ENCODE peak calls at places on chromosomes 4 and X, in seven cellular contexts. F is HCT116, L is H1, I is GM12878, K is K562, A is SK-N-SH, P is HepG2. J is an unnamed sample.

GRCh38 chrX:113906168-113906567 is 677.7 kb upstream of the HTR2C start:
- DNase-seq in F (no peak), L (no peak), I (no peak), K (no peak), A (peak), P (no peak), J (no peak)

GRCh38 chr4:23934915-23935314 is 45.1 kb upstream of the PPARGC1A start:
- DNase-seq in F (no peak), L (no peak), I (no peak), K (no peak), A (no peak), P (no peak), J (peak)

GRCh38 chr4:687048-687974 is 1.6 kb downstream of the SLC49A3 start:
- DNase-seq in F (peak), L (no peak), I (no peak), K (peak), A (peak), P (peak), J (peak)

GRCh38 chrX:39931554-39932282 is 166.0 kb downstream of the BCOR start:
- DNase-seq in F (no peak), L (no peak), I (no peak), K (no peak), A (no peak), P (no peak), J (no peak)

GRCh38 chrX:111568356-111568755 is 56.9 kb downstream of the SERTM2 start:
- DNase-seq in F (peak), L (no peak), I (no peak), K (peak), A (peak), P (peak), J (no peak)

GRCh38 chr4:125021189-125021588 is 293.6 kb upstream of the FAT4 start:
- DNase-seq in F (no peak), L (no peak), I (no peak), K (no peak), A (no peak), P (no peak), J (no peak)

GRCh38 chr4:83281326-83281725 is 3.3 kb downstream of the COQ2 start:
- DNase-seq in F (no peak), L (no peak), I (no peak), K (no peak), A (no peak), P (no peak), J (no peak)

GRCh38 chrX:38610839-38611238 is 49.5 kb downstream of the TSPAN7 start:
- DNase-seq in F (no peak), L (no peak), I (no peak), K (no peak), A (no peak), P (no peak), J (no peak)

GRCh38 chrX:103879339-103879738 is 47.3 kb upstream of the RAB9B start:
- DNase-seq in F (no peak), L (no peak), I (no peak), K (no peak), A (no peak), P (no peak), J (no peak)

GRCh38 chr4:76547167-76547760 is 112.2 kb downstream of the SHROOM3 start:
- DNase-seq in F (no peak), L (no peak), I (no peak), K (no peak), A (no peak), P (no peak), J (no peak)

GRCh38 chrX:39443240-39443639 is 642.0 kb downstream of the MID1IP1 start:
- DNase-seq in F (no peak), L (no peak), I (no peak), K (no peak), A (no peak), P (no peak), J (no peak)

GRCh38 chrX:63809158-63809557 is 24.1 kb upstream of the ARHGEF9 start:
- DNase-seq in F (no peak), L (no peak), I (no peak), K (no peak), A (no peak), P (no peak), J (no peak)

GRCh38 chrX:28542791-28543190 is 44.5 kb upstream of the IL1RAPL1 start:
- DNase-seq in F (no peak), L (no peak), I (no peak), K (no peak), A (no peak), P (no peak), J (no peak)

GRCh38 chr4:83219344-83219990 is 65.1 kb downstream of the COQ2 start:
- DNase-seq in F (no peak), L (no peak), I (peak), K (no peak), A (no peak), P (no peak), J (no peak)

GRCh38 chr4:150068300-150068699 is 9.9 kb upstream of the DCLK2 start:
- DNase-seq in F (no peak), L (no peak), I (no peak), K (no peak), A (no peak), P (no peak), J (no peak)

GRCh38 chrX:131778269-131779218 is 234.7 kb downstream of the OR13H1 start:
- DNase-seq in F (no peak), L (no peak), I (peak), K (no peak), A (peak), P (no peak), J (no peak)

GRCh38 chrX:155056877-155057792 is 13.8 kb downstream of the CMC4 start:
- DNase-seq in F (peak), L (peak), I (peak), K (peak), A (peak), P (peak), J (peak)

GRCh38 chr4:109294006-109294405 is 8.5 kb downstream of the COL25A1 start:
- DNase-seq in F (peak), L (no peak), I (no peak), K (peak), A (peak), P (peak), J (no peak)

GRCh38 chrX:135003876-135004623 is 13.3 kb downstream of the SMIM10 start:
- DNase-seq in F (peak), L (peak), I (peak), K (peak), A (peak), P (peak), J (peak)

DNA sequence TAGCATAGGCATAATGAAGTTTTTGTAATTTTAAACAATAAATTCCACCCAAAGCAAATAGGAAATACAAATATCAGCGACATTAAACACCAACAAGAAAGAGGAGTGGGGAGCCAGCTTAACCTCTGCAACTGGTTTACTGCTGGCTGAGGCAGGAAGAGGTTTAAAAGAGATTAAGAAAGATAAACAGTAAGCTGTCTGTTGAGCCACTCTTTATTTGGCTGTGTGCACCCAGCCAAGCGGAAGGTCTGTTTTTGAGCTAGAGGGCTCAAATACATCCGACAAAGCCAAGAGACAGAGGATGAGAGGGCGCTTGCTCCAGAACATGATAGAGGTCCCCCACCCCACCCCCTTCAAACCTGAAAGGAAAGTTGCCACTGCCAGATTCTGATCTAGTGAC is 191.4 kb downstream of the MGST2 start:
- DNase-seq in F (no peak), L (no peak), I (no peak), K (no peak), A (peak), P (peak), J (peak)
- TF ChIP-seq JUND in F (no peak), L (no peak), I (no peak), K (no peak), A (no peak), P (no peak), J (no peak)

GRCh38 chr4:3372933-3373465 is 68.8 kb upstream of the HGFAC start:
- DNase-seq in F (no peak), L (no peak), I (peak), K (no peak), A (no peak), P (no peak), J (no peak)
- TF ChIP-seq JUND in F (no peak), L (no peak), I (no peak), K (no peak), A (no peak), P (no peak), J (no peak)

GRCh38 chr4:10873809-10874208 is 189.2 kb upstream of the CLNK start:
- DNase-seq in F (no peak), L (no peak), I (no peak), K (no peak), A (no peak), P (no peak), J (no peak)
- TF ChIP-seq JUND in F (no peak), L (no peak), I (no peak), K (no peak), A (no peak), P (no peak), J (no peak)

DNA sequence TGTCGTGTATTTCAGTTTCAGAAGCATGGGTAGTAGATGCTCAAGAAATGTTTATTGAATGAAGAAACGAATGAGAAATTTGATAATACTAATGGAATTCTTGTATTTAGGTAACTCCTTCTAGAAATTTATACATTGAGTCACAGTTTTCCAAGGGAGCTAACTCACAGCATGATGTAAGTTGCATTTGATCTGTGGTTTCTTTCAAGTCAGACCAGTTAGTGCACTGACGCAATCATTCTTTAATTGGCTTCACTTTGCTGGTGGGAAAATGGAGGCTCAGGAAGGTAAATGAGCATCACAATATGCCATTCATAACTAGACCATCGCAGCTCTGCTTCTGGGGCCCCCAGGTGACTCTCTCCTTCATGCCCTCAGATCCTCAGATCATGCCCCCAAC is 17.3 kb upstream of the CWH43 start:
- DNase-seq in F (no peak), L (no peak), I (no peak), K (no peak), A (no peak), P (no peak), J (peak)
- TF ChIP-seq JUND in F (no peak), L (no peak), I (no peak), K (no peak), A (no peak), P (no peak), J (no peak)

J was measured in T47D.